ENCODE peak calls at places on chromosomes 12 and 14, in seven cellular contexts. G is K562, D is HCT116, L is GM12878, N is HepG2, J is H1, S is SK-N-SH. K is an unnamed sample.

GRCh38 chr12:20050166-20050565 is 318.2 kb upstream of the PDE3A start:
- DNase-seq in G (no peak), D (no peak), L (no peak), N (no peak), J (no peak), S (no peak), K (no peak)

GRCh38 chr14:76773188-76773885 is 12.1 kb downstream of the VASH1 start:
- DNase-seq in G (peak), D (no peak), L (no peak), N (peak), J (no peak), S (peak), K (no peak)

GRCh38 chr12:112852127-112852526 is 54.6 kb upstream of the OAS1 start:
- DNase-seq in G (no peak), D (no peak), L (no peak), N (no peak), J (no peak), S (peak), K (no peak)

GRCh38 chr12:60689137-60689536 is 1093.3 kb downstream of the SLC16A7 start:
- DNase-seq in G (no peak), D (peak), L (no peak), N (no peak), J (no peak), S (no peak), K (no peak)

GRCh38 chr12:14884458-14884878 is 1.2 kb downstream of the MGP start:
- DNase-seq in G (no peak), D (no peak), L (peak), N (no peak), J (no peak), S (peak), K (no peak)

GRCh38 chr12:2284321-2284813 is 231.6 kb downstream of the CACNA1C start:
- DNase-seq in G (no peak), D (no peak), L (no peak), N (no peak), J (no peak), S (peak), K (no peak)

GRCh38 chr14:35394326-35394725 is 10.2 kb downstream of the NFKBIA start:
- DNase-seq in G (no peak), D (no peak), L (no peak), N (peak), J (no peak), S (no peak), K (no peak)

GRCh38 chr14:77186911-77187648 is 5.5 kb downstream of the TMEM63C start:
- DNase-seq in G (no peak), D (peak), L (no peak), N (no peak), J (no peak), S (no peak), K (no peak)

GRCh38 chr12:93883436-93884154 is 206.4 kb downstream of the CRADD start:
- DNase-seq in G (no peak), D (no peak), L (no peak), N (no peak), J (no peak), S (no peak), K (no peak)

GRCh38 chr12:5577239-5577638 is 145.3 kb downstream of the NTF3 start:
- DNase-seq in G (no peak), D (no peak), L (no peak), N (no peak), J (no peak), S (no peak), K (no peak)

GRCh38 chr14:28323951-28324741 is 442.4 kb upstream of the FOXG1 start:
- DNase-seq in G (no peak), D (no peak), L (no peak), N (no peak), J (no peak), S (no peak), K (no peak)

GRCh38 chr12:72025524-72025923 is 86.9 kb downstream of the TPH2 start:
- DNase-seq in G (no peak), D (no peak), L (no peak), N (no peak), J (no peak), S (no peak), K (no peak)

GRCh38 chr12:72472350-72472749 is 200.2 kb downstream of the TRHDE start:
- DNase-seq in G (no peak), D (no peak), L (no peak), N (no peak), J (no peak), S (no peak), K (no peak)

GRCh38 chr14:21326972-21327371 is 47.1 kb downstream of the RPGRIP1 start:
- DNase-seq in G (no peak), D (no peak), L (no peak), N (no peak), J (no peak), S (no peak), K (no peak)

GRCh38 chr12:79121486-79121885 is 256.9 kb downstream of the SYT1 start:
- DNase-seq in G (peak), D (peak), L (no peak), N (no peak), J (no peak), S (peak), K (no peak)

GRCh38 chr12:112906712-112907414 is at the start of gene OAS1:
- DNase-seq in G (no peak), D (no peak), L (peak), N (peak), J (no peak), S (peak), K (no peak)

GRCh38 chr12:124745891-124746570 is 117.6 kb downstream of the SCARB1 start:
- DNase-seq in G (peak), D (peak), L (no peak), N (peak), J (peak), S (peak), K (no peak)

GRCh38 chr12:99495797-99496196 is 151.8 kb upstream of the GARIN6 start:
- DNase-seq in G (no peak), D (no peak), L (no peak), N (no peak), J (no peak), S (no peak), K (no peak)

GRCh38 chr14:95464524-95464923 is 51.9 kb downstream of the SYNE3 start:
- DNase-seq in G (no peak), D (no peak), L (no peak), N (no peak), J (no peak), S (no peak), K (no peak)

GRCh38 chr14:19878029-19878642 is 3.2 kb downstream of the OR4K2 start:
- DNase-seq in G (peak), D (peak), L (no peak), N (peak), J (no peak), S (peak), K (no peak)

GRCh38 chr12:66647034-66647691 is 31.7 kb downstream of the GRIP1 start:
- DNase-seq in G (no peak), D (no peak), L (no peak), N (no peak), J (no peak), S (no peak), K (no peak)

GRCh38 chr14:65551019-65551643 is 138.6 kb downstream of the FUT8 start:
- DNase-seq in G (no peak), D (no peak), L (no peak), N (no peak), J (no peak), S (no peak), K (no peak)

GRCh38 chr14:71803539-71804260 is 128.5 kb upstream of the RGS6 start:
- DNase-seq in G (no peak), D (peak), L (no peak), N (no peak), J (no peak), S (no peak), K (peak)

GRCh38 chr14:72948481-72949138 is 22.3 kb downstream of the DCAF4 start:
- DNase-seq in G (peak), D (peak), L (peak), N (peak), J (peak), S (peak), K (peak)

GRCh38 chr14:76516884-76517283 is 140.9 kb downstream of the ESRRB start:
- DNase-seq in G (no peak), D (no peak), L (no peak), N (no peak), J (no peak), S (no peak), K (no peak)

GRCh38 chr12:95277139-95277538 is 59.5 kb downstream of the VEZT start:
- DNase-seq in G (no peak), D (no peak), L (no peak), N (no peak), J (no peak), S (no peak), K (no peak)

GRCh38 chr14:54784060-54784459 is 118.6 kb downstream of the GCH1 start:
- DNase-seq in G (no peak), D (no peak), L (no peak), N (no peak), J (no peak), S (no peak), K (no peak)

GRCh38 chr12:112537710-112538396 is 119.1 kb downstream of the PTPN11 start:
- DNase-seq in G (no peak), D (peak), L (no peak), N (peak), J (no peak), S (peak), K (no peak)

GRCh38 chr14:96038558-96038919 is 623 bp upstream of the C14orf132 start:
- DNase-seq in G (no peak), D (peak), L (no peak), N (no peak), J (no peak), S (no peak), K (no peak)

GRCh38 chr12:34291426-34291901 is 269.2 kb downstream of the ALG10 start:
- DNase-seq in G (no peak), D (no peak), L (no peak), N (no peak), J (no peak), S (no peak), K (no peak)

GRCh38 chr12:56878010-56878339 is 56.2 kb downstream of the SDR9C7 start:
- DNase-seq in G (peak), D (no peak), L (no peak), N (peak), J (no peak), S (no peak), K (no peak)

GRCh38 chr14:25108959-25109358 is 59.0 kb upstream of the STXBP6 start:
- DNase-seq in G (no peak), D (no peak), L (no peak), N (peak), J (no peak), S (no peak), K (no peak)

GRCh38 chr14:81031488-81031887 is 76.1 kb downstream of the TSHR start:
- DNase-seq in G (no peak), D (no peak), L (no peak), N (no peak), J (no peak), S (no peak), K (no peak)

GRCh38 chr12:47343684-47344567 is 264.2 kb upstream of the AMIGO2 start:
- DNase-seq in G (no peak), D (no peak), L (no peak), N (no peak), J (no peak), S (no peak), K (no peak)

GRCh38 chr12:10404798-10405197 is 4.8 kb downstream of the KLRC4 start:
- DNase-seq in G (no peak), D (no peak), L (no peak), N (no peak), J (no peak), S (no peak), K (no peak)

GRCh38 chr14:59422069-59422881 is 42.9 kb downstream of the GPR135 start:
- DNase-seq in G (no peak), D (no peak), L (no peak), N (no peak), J (no peak), S (peak), K (no peak)

GRCh38 chr12:98653866-98654493 is 8.9 kb downstream of the APAF1 start:
- DNase-seq in G (peak), D (peak), L (no peak), N (peak), J (no peak), S (peak), K (no peak)

GRCh38 chr12:104524026-104524425 is 67.3 kb downstream of the CHST11 start:
- DNase-seq in G (no peak), D (no peak), L (no peak), N (no peak), J (no peak), S (no peak), K (no peak)
- TF ChIP-seq SIN3A in G (no peak), D (no peak), L (no peak), N (no peak), J (no peak), S (no peak), K (no peak)

DNA sequence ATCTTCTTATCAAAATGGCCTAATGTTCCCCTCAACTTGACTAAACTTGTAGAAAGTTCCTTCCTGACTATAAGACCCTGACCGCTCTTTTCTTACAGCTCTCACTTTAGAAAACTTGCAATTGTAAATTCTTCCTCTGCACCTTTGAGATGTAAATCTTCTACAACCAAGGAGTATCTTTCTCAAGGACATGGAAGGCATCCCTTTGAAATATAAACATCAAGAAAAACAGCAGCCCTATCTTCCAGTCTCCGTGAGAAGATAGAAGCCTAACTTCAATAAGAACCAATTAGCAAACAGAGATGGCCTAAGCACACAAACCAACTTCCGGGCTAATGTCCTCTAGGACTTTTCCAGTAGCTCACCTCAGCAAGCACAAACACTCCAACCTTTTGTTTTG is 210.3 kb downstream of the CPNE8 start:
- DNase-seq in G (no peak), D (no peak), L (no peak), N (peak), J (no peak), S (no peak), K (no peak)
- TF ChIP-seq SIN3A in G (no peak), D (no peak), L (no peak), N (no peak), J (no peak), S (no peak), K (no peak)

GRCh38 chr14:99229654-99230215 is 42.3 kb downstream of the BCL11B start:
- DNase-seq in G (no peak), D (no peak), L (no peak), N (no peak), J (no peak), S (no peak), K (no peak)
- TF ChIP-seq SIN3A in G (no peak), D (no peak), L (no peak), N (no peak), J (no peak), S (no peak), K (no peak)

GRCh38 chr12:111389635-111390034 is 16.1 kb upstream of the SH2B3 start:
- DNase-seq in G (peak), D (no peak), L (no peak), N (no peak), J (no peak), S (no peak), K (no peak)
- TF ChIP-seq SIN3A in G (no peak), D (no peak), L (no peak), N (no peak), J (no peak), S (no peak), K (no peak)

GRCh38 chr14:39491134-39491541 is 58.9 kb upstream of the FBXO33 start:
- DNase-seq in G (peak), D (peak), L (no peak), N (peak), J (peak), S (peak), K (peak)

GRCh38 chr14:39488600-39488999 is 56.4 kb upstream of the FBXO33 start:
- DNase-seq in G (no peak), D (no peak), L (no peak), N (no peak), J (peak), S (no peak), K (no peak)

GRCh38 chr14:39492267-39492666 is 60.0 kb upstream of the FBXO33 start:
- DNase-seq in G (no peak), D (no peak), L (no peak), N (no peak), J (no peak), S (no peak), K (no peak)
- TF ChIP-seq SIN3A in G (no peak), D (no peak), L (no peak), N (no peak), J (no peak), S (no peak), K (no peak)

GRCh38 chr12:70646850-70647249 is 9.6 kb upstream of the PTPRB start:
- DNase-seq in G (no peak), D (no peak), L (no peak), N (no peak), J (no peak), S (no peak), K (no peak)

GRCh38 chr12:70645494-70646317 is 8.5 kb upstream of the PTPRB start:
- DNase-seq in G (peak), D (peak), L (no peak), N (peak), J (no peak), S (no peak), K (peak)

GRCh38 chr12:70648191-70648590 is 11.0 kb upstream of the PTPRB start:
- DNase-seq in G (no peak), D (no peak), L (no peak), N (no peak), J (no peak), S (no peak), K (no peak)

GRCh38 chr12:70652451-70652850 is 15.2 kb upstream of the PTPRB start:
- DNase-seq in G (no peak), D (no peak), L (no peak), N (no peak), J (no peak), S (no peak), K (no peak)

GRCh38 chr12:70648831-70649230 is 11.6 kb upstream of the PTPRB start:
- DNase-seq in G (no peak), D (no peak), L (no peak), N (no peak), J (no peak), S (no peak), K (no peak)
- TF ChIP-seq SIN3A in G (no peak), D (no peak), L (no peak), N (no peak), J (no peak), S (no peak), K (no peak)

GRCh38 chr12:52648012-52648550 is 3.9 kb downstream of the KRT2 start:
- DNase-seq in G (no peak), D (no peak), L (no peak), N (no peak), J (peak), S (no peak), K (no peak)

GRCh38 chr12:52649066-52649465 is 2.9 kb downstream of the KRT2 start:
- DNase-seq in G (no peak), D (no peak), L (no peak), N (no peak), J (no peak), S (no peak), K (no peak)

GRCh38 chr12:52647601-52648000 is 4.4 kb downstream of the KRT2 start:
- DNase-seq in G (no peak), D (no peak), L (no peak), N (no peak), J (peak), S (no peak), K (no peak)

GRCh38 chr12:52651726-52652261 is at the start of gene KRT2:
- DNase-seq in G (no peak), D (no peak), L (no peak), N (no peak), J (no peak), S (no peak), K (no peak)

DNA sequence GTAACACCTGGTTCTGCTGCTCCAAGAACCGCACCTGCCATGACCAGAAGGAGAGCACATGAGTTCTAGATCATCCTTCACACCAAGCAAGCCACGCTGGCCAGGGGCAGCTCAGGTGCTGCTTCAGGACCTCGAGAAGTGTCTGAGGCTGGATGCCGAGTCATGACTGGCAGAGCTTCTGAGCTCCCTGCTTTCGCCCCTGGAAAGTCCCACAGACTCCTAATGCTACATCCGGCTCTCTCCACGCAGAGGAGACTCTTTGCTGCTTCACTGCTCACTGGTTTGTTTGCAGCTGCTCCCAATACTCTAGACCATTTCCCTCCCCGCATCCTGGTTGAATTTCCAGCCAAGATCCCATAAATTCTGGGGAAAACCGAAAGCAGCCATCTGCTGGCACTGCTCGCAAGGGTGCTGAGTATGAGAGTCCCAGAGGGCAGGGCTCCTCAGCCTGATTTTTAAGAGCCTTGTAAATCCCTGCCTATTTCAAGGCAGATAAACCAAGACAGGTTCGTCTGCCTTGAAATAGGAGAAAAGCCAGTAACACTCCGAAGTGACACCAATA is 1.4 kb downstream of the KRT2 start:
- DNase-seq in G (no peak), D (no peak), L (no peak), N (no peak), J (no peak), S (no peak), K (no peak)
- TF ChIP-seq SIN3A in G (no peak), D (no peak), L (no peak), N (no peak), J (no peak), S (no peak), K (no peak)

GRCh38 chr14:104758981-104759975 is 6.3 kb downstream of the SIVA1 start:
- DNase-seq in G (no peak), D (no peak), L (no peak), N (no peak), J (no peak), S (no peak), K (no peak)
- TF ChIP-seq SIN3A in G (no peak), D (no peak), L (no peak), N (no peak), J (no peak), S (no peak), K (no peak)

K was measured in Panc1.